ENCODE peak calls at places on chromosomes 5 and 9, in ten cellular contexts. W is HCEC 1CT, N is endothelial cell of umbilical vein, K is pancreas, L is MV-4-11, V is progenitor cell of endocrine pancreas, G is M059J, S is retina, O is fibroblast of lung, D is NCI-H748 treated with DMSO at 0.1 percent for 48 hours. J is an unnamed sample.
A peak's percentile ranks its signal among the peaks of the same experiment; 100 is the strongest.

GRCh38 chr9:976258-976804 is at the start of gene DMRT3:
- DNase-seq in W (no peak), N (no peak), K (peak; percentile 62), L (no peak), V (peak; percentile 48), G (no peak), S (peak; percentile 67), O (no peak), D (no peak), J (no peak)

GRCh38 chr5:107282061-107282460 is 388.7 kb downstream of the EFNA5 start:
- DNase-seq in W (peak; percentile 26), N (peak; percentile 74), K (no peak), L (no peak), V (no peak), G (peak; percentile 17), S (no peak), O (no peak), D (no peak), J (no peak)

GRCh38 chr9:81132796-81133195 is 556.6 kb downstream of the TLE1 start:
- DNase-seq in W (no peak), N (no peak), K (no peak), L (no peak), V (no peak), G (peak; percentile 46), S (no peak), O (no peak), D (no peak), J (no peak)

GRCh38 chr9:113454914-113455761 is 8.4 kb upstream of the RGS3 start:
- DNase-seq in W (peak; percentile 77), N (peak; percentile 97), K (no peak), L (no peak), V (no peak), G (peak; percentile 88), S (peak; percentile 23), O (peak; percentile 84), D (no peak), J (no peak)

GRCh38 chr5:59685806-59686205 is 207.7 kb downstream of the PDE4D start:
- DNase-seq in W (peak; percentile 72), N (no peak), K (no peak), L (no peak), V (no peak), G (no peak), S (no peak), O (peak; percentile 65), D (no peak), J (no peak)

GRCh38 chr9:124665391-124666058 is 105.6 kb downstream of the NR6A1 start:
- DNase-seq in W (peak; percentile 75), N (peak; percentile 19), K (no peak), L (no peak), V (no peak), G (peak; percentile 89), S (no peak), O (no peak), D (no peak), J (peak; percentile 80)

GRCh38 chr5:111301264-111301663 is 77.1 kb downstream of the CAMK4 start:
- DNase-seq in W (no peak), N (no peak), K (no peak), L (no peak), V (no peak), G (no peak), S (no peak), O (no peak), D (peak; percentile 29), J (no peak)

GRCh38 chr9:18379073-18379811 is 94.7 kb upstream of the ADAMTSL1 start:
- DNase-seq in W (peak; percentile 85), N (peak; percentile 70), K (no peak), L (no peak), V (no peak), G (peak; percentile 87), S (no peak), O (peak; percentile 80), D (no peak), J (peak; percentile 39)

GRCh38 chr5:133930061-133930823 is 38.2 kb downstream of the C5orf15 start:
- DNase-seq in W (no peak), N (no peak), K (no peak), L (peak; percentile 67), V (no peak), G (peak; percentile 76), S (no peak), O (peak; percentile 66), D (no peak), J (no peak)

GRCh38 chr5:125408582-125409069 is 662.2 kb upstream of the ZNF608 start:
- DNase-seq in W (peak; percentile 94), N (peak; percentile 65), K (no peak), L (no peak), V (no peak), G (peak; percentile 97), S (no peak), O (peak; percentile 93), D (peak; percentile 53), J (peak; percentile 8)

GRCh38 chr5:167837127-167837526 is 454.3 kb upstream of the WWC1 start:
- DNase-seq in W (no peak), N (no peak), K (no peak), L (no peak), V (no peak), G (no peak), S (no peak), O (no peak), D (no peak), J (no peak)

GRCh38 chr9:123678038-123678877 is 251.7 kb downstream of the DENND1A start:
- DNase-seq in W (no peak), N (peak; percentile 50), K (no peak), L (no peak), V (no peak), G (no peak), S (no peak), O (no peak), D (peak; percentile 87), J (no peak)

GRCh38 chr9:131545003-131545785 is at the start of gene PRRT1B:
- DNase-seq in W (no peak), N (no peak), K (peak; percentile 96), L (no peak), V (peak; percentile 65), G (no peak), S (peak; percentile 43), O (no peak), D (peak; percentile 39), J (no peak)

GRCh38 chr9:82117025-82117424 is 128.5 kb downstream of the SPATA31D1 start:
- DNase-seq in W (no peak), N (no peak), K (no peak), L (no peak), V (no peak), G (no peak), S (peak; percentile 58), O (peak; percentile 14), D (no peak), J (no peak)

GRCh38 chr9:33170464-33171156 is 3.5 kb upstream of the B4GALT1 start:
- DNase-seq in W (peak; percentile 36), N (no peak), K (no peak), L (peak; percentile 33), V (no peak), G (peak; percentile 67), S (no peak), O (peak; percentile 34), D (peak; percentile 29), J (no peak)

GRCh38 chr9:134647359-134648115 is 5.9 kb downstream of the COL5A1 start:
- DNase-seq in W (no peak), N (no peak), K (no peak), L (no peak), V (no peak), G (no peak), S (no peak), O (no peak), D (no peak), J (no peak)

GRCh38 chr5:37190592-37190991 is 58.6 kb downstream of the CPLANE1 start:
- DNase-seq in W (no peak), N (no peak), K (no peak), L (no peak), V (no peak), G (no peak), S (no peak), O (no peak), D (no peak), J (no peak)

GRCh38 chr9:95626885-95627558 is 110.3 kb upstream of the PTCH1 start:
- DNase-seq in W (no peak), N (peak; percentile 71), K (no peak), L (peak; percentile 26), V (no peak), G (peak; percentile 64), S (no peak), O (no peak), D (no peak), J (no peak)

GRCh38 chr9:137454506-137455360 is 4.4 kb downstream of the NSMF start:
- DNase-seq in W (no peak), N (peak; percentile 10), K (peak; percentile 63), L (no peak), V (no peak), G (no peak), S (peak; percentile 54), O (peak; percentile 32), D (no peak), J (no peak)

GRCh38 chr5:317086-317811 is 4.3 kb upstream of the AHRR start:
- DNase-seq in W (peak; percentile 67), N (peak; percentile 46), K (no peak), L (peak; percentile 75), V (peak; percentile 63), G (peak; percentile 88), S (peak; percentile 80), O (peak; percentile 74), D (peak; percentile 65), J (peak; percentile 48)

GRCh38 chr5:1536298-1537165 is 12.8 kb upstream of the LPCAT1 start:
- DNase-seq in W (no peak), N (peak; percentile 6), K (peak; percentile 28), L (peak; percentile 26), V (no peak), G (peak; percentile 57), S (no peak), O (no peak), D (no peak), J (peak; percentile 32)

GRCh38 chr5:150261231-150261630 is 28.3 kb downstream of the CAMK2A start:
- DNase-seq in W (peak; percentile 27), N (no peak), K (no peak), L (no peak), V (no peak), G (peak; percentile 64), S (no peak), O (no peak), D (no peak), J (peak; percentile 21)

GRCh38 chr5:122183098-122183794 is 53.9 kb downstream of the ZNF474 start:
- DNase-seq in W (peak; percentile 55), N (peak; percentile 50), K (no peak), L (no peak), V (no peak), G (peak; percentile 91), S (no peak), O (peak; percentile 80), D (no peak), J (peak; percentile 91)

GRCh38 chr5:14123974-14124482 is 19.1 kb upstream of the TRIO start:
- DNase-seq in W (no peak), N (no peak), K (no peak), L (no peak), V (no peak), G (no peak), S (no peak), O (no peak), D (no peak), J (no peak)

GRCh38 chr9:110479481-110479880 is 100.1 kb downstream of the SVEP1 start:
- DNase-seq in W (no peak), N (no peak), K (no peak), L (no peak), V (no peak), G (no peak), S (no peak), O (no peak), D (no peak), J (no peak)

GRCh38 chr9:2340046-2340760 is 281.4 kb upstream of the VLDLR start:
- DNase-seq in W (no peak), N (no peak), K (no peak), L (no peak), V (no peak), G (no peak), S (no peak), O (no peak), D (no peak), J (no peak)

GRCh38 chr5:62682059-62682458 is 103.4 kb downstream of the LRRC70 start:
- DNase-seq in W (no peak), N (no peak), K (no peak), L (no peak), V (no peak), G (no peak), S (no peak), O (no peak), D (no peak), J (no peak)

GRCh38 chr5:6730407-6730806 is 17.2 kb downstream of the TENT4A start:
- DNase-seq in W (no peak), N (no peak), K (peak; percentile 35), L (no peak), V (no peak), G (no peak), S (no peak), O (no peak), D (no peak), J (no peak)